ENCODE peak calls at places on chromosomes 5 and 9, in eight cellular contexts. I is IMR-90, N is pancreas, A is upper lobe of right lung, Z is spleen, T is adrenal gland, E is A549, L is OCI-LY7. S is an unnamed sample. For H3K4me1, the result is how much of the 10 kb centered on the place peaks cover.

GRCh38 chr5:166430491-166431319 is 1860.7 kb upstream of the WWC1 start:
- DNase-seq in I (no peak), N (no peak), A (no peak), Z (no peak), T (no peak), E (no peak), L (no peak), S (no peak)

GRCh38 chr5:78569441-78569840 is 79.1 kb downstream of the LHFPL2 start:
- DNase-seq in I (peak), N (peak), A (no peak), Z (no peak), T (peak), E (no peak), L (no peak), S (peak)

GRCh38 chr9:23587433-23587832 is 238.6 kb downstream of the ELAVL2 start:
- DNase-seq in I (no peak), N (peak), A (no peak), Z (no peak), T (peak), E (no peak), L (no peak), S (no peak)

GRCh38 chr5:12022444-12022843 is 118.2 kb upstream of the CTNND2 start:
- DNase-seq in I (no peak), N (no peak), A (no peak), Z (no peak), T (no peak), E (no peak), L (no peak), S (no peak)

GRCh38 chr5:127648997-127649550 is at the start of gene CTXN3:
- DNase-seq in I (no peak), N (no peak), A (no peak), Z (no peak), T (no peak), E (no peak), L (no peak), S (no peak)

GRCh38 chr9:97386733-97387503 is 25.0 kb upstream of the TDRD7 start:
- DNase-seq in I (peak), N (peak), A (peak), Z (peak), T (peak), E (peak), L (peak), S (peak)

GRCh38 chr5:112549605-112550161 is 130.6 kb upstream of the EPB41L4A start:
- DNase-seq in I (no peak), N (no peak), A (no peak), Z (no peak), T (no peak), E (no peak), L (no peak), S (no peak)

GRCh38 chr9:132412089-132412488 is 2.1 kb downstream of the CFAP77 start:
- DNase-seq in I (no peak), N (no peak), A (no peak), Z (no peak), T (no peak), E (no peak), L (peak), S (peak)

GRCh38 chr5:140555747-140556312 is 1.4 kb downstream of the SRA1 start:
- DNase-seq in I (no peak), N (no peak), A (no peak), Z (no peak), T (no peak), E (no peak), L (peak), S (no peak)

GRCh38 chr9:69622664-69623063 is 49.5 kb downstream of the APBA1 start:
- DNase-seq in I (peak), N (no peak), A (no peak), Z (no peak), T (no peak), E (no peak), L (no peak), S (no peak)

GRCh38 chr5:10288600-10289213 is 19.0 kb downstream of the CMBL start:
- DNase-seq in I (no peak), N (peak), A (peak), Z (peak), T (peak), E (no peak), L (peak), S (peak)

GRCh38 chr9:122309861-122310260 is 45.2 kb downstream of the MRRF start:
- DNase-seq in I (peak), N (no peak), A (no peak), Z (no peak), T (no peak), E (no peak), L (no peak), S (no peak)

GRCh38 chr9:76415731-76416130 is 21.5 kb upstream of the RFK start:
- DNase-seq in I (no peak), N (peak), A (no peak), Z (no peak), T (peak), E (no peak), L (no peak), S (no peak)

GRCh38 chr9:8734760-8735159 is 935.2 kb upstream of the DMAC1 start:
- DNase-seq in I (no peak), N (no peak), A (no peak), Z (no peak), T (no peak), E (no peak), L (no peak), S (no peak)

GRCh38 chr5:4941957-4942830 is 197.9 kb upstream of the ADAMTS16 start:
- DNase-seq in I (no peak), N (no peak), A (no peak), Z (no peak), T (no peak), E (peak), L (no peak), S (peak)

GRCh38 chr5:1141827-1142226 is 30.0 kb upstream of the SLC12A7 start:
- DNase-seq in I (no peak), N (no peak), A (no peak), Z (no peak), T (no peak), E (no peak), L (no peak), S (no peak)

GRCh38 chr5:179261301-179262125 is 83.7 kb downstream of the ADAMTS2 start:
- DNase-seq in I (peak), N (no peak), A (peak), Z (peak), T (no peak), E (no peak), L (peak), S (peak)

GRCh38 chr5:73378070-73378469 is 70.5 kb downstream of the FOXD1 start:
- DNase-seq in I (peak), N (no peak), A (no peak), Z (no peak), T (no peak), E (no peak), L (no peak), S (no peak)
- H3K4me1 ChIP-seq in I (under half), N (under half), A (under half), Z (under half), T (under half), E (under half), L (under half), S (under half)

DNA sequence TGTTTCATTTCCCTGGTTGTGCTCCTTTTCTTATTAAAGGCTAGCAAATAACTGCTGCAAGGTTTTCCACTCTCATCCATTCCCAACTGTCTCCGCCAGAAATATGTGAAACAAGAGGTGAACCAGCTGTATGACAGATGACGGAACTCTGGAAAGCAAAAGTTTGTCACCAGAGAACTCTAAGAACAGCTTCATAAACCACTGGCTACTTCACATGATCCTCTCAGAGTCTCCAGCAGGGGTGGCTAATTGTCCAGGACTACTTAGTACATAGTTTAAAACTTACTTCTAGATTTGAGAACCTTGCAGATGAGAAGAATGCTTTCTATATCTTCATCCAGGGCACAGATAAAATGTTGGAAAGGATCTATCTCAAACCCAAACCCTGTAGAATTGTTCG is 195.8 kb upstream of the RAD23B start:
- DNase-seq in I (no peak), N (no peak), A (no peak), Z (no peak), T (no peak), E (no peak), L (no peak), S (no peak)
- TF ChIP-seq CTCF in I (no peak), N (no peak), A (no peak), Z (no peak), T (no peak), E (no peak), L (no peak), S (peak)

GRCh38 chr9:127961166-127961490 is 19.7 kb downstream of the EEIG1 start:
- DNase-seq in I (no peak), N (no peak), A (no peak), Z (no peak), T (no peak), E (no peak), L (no peak), S (no peak)
- H3K4me3 ChIP-seq in I (no peak), N (no peak), A (no peak), Z (no peak), T (no peak), E (no peak), L (no peak), S (no peak)

DNA sequence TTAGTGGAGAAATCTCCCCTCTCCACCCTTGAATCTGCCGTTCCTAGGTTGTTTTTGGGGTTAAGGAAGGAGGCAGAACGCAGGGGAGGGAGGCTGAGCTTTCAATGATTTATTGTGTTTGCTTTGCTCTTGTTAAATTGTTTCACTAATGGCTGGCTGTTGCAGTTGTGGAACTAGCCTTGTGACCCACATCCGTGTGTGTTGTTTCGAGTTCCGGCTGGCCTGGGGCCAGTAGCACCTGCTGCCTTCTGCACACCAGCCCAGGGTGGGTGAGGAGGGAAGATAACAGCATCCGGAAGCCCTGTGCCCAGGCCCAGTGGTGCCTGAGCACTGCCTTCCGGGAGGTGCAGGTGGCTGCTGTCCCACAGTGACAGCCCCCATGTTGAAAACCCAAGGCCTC is 3.6 kb downstream of the ERGIC1 start:
- DNase-seq in I (no peak), N (peak), A (peak), Z (peak), T (peak), E (no peak), L (peak), S (no peak)
- H3K4me1 ChIP-seq in I (under half), N (under half), A (half or more), Z (half or more), T (half or more), E (half or more), L (under half), S (under half)